ENCODE peak calls at places on chromosome 4, in eight cellular contexts. One of them, this sample, is unnamed.

GRCh38 chr4:121669163-121669550 is 27.6 kb downstream of the ANXA5 start:
- DNase-seq in activated gamma-delta T cell treated with Interleukin-2 at 50 U/mL for 16 hours: no peak
- DNase-seq in posterior cingulate gyrus: no peak
- DNase-seq in pulmonary artery endothelial cell: no peak
- DNase-seq in ACHN: no peak
- DNase-seq in nucleus accumbens: no peak
- DNase-seq in SK-N-SH: no peak
- DNase-seq in activated effector memory CD4-positive, alpha-beta T cell treated with anti-CD3 and anti-CD28 coated beads, Interleukin-2, amount 50 U/mL, for 16 hours: no peak
- DNase-seq in this sample: no peak

GRCh38 chr4:113744667-113745241 is 16.8 kb downstream of the CAMK2D start:
- DNase-seq in activated effector memory CD4-positive, alpha-beta T cell treated with anti-CD3 and anti-CD28 coated beads, Interleukin-2, amount 50 U/mL, for 16 hours: no peak
- DNase-seq in pulmonary artery endothelial cell: no peak
- DNase-seq in activated gamma-delta T cell treated with Interleukin-2 at 50 U/mL for 16 hours: no peak
- DNase-seq in posterior cingulate gyrus: no peak
- DNase-seq in SK-N-SH: no peak
- DNase-seq in nucleus accumbens: no peak
- DNase-seq in ACHN: no peak
- DNase-seq in this sample: no peak

GRCh38 chr4:168451744-168452394 is 28.4 kb downstream of the DDX60L start:
- DNase-seq in activated gamma-delta T cell treated with Interleukin-2 at 50 U/mL for 16 hours: no peak
- DNase-seq in SK-N-SH: no peak
- DNase-seq in activated effector memory CD4-positive, alpha-beta T cell treated with anti-CD3 and anti-CD28 coated beads, Interleukin-2, amount 50 U/mL, for 16 hours: no peak
- DNase-seq in posterior cingulate gyrus: no peak
- DNase-seq in ACHN: peak; percentile 76
- DNase-seq in pulmonary artery endothelial cell: no peak
- DNase-seq in nucleus accumbens: no peak
- DNase-seq in this sample: peak; percentile 68

GRCh38 chr4:61446957-61447356 is 246.8 kb downstream of the ADGRL3 start:
- DNase-seq in posterior cingulate gyrus: no peak
- DNase-seq in activated effector memory CD4-positive, alpha-beta T cell treated with anti-CD3 and anti-CD28 coated beads, Interleukin-2, amount 50 U/mL, for 16 hours: no peak
- DNase-seq in pulmonary artery endothelial cell: no peak
- DNase-seq in ACHN: no peak
- DNase-seq in SK-N-SH: no peak
- DNase-seq in activated gamma-delta T cell treated with Interleukin-2 at 50 U/mL for 16 hours: no peak
- DNase-seq in nucleus accumbens: no peak
- DNase-seq in this sample: no peak

GRCh38 chr4:148376151-148376550 is 66.1 kb downstream of the NR3C2 start:
- DNase-seq in nucleus accumbens: no peak
- DNase-seq in ACHN: no peak
- DNase-seq in posterior cingulate gyrus: no peak
- DNase-seq in SK-N-SH: peak; percentile 3
- DNase-seq in activated effector memory CD4-positive, alpha-beta T cell treated with anti-CD3 and anti-CD28 coated beads, Interleukin-2, amount 50 U/mL, for 16 hours: no peak
- DNase-seq in pulmonary artery endothelial cell: peak; percentile 77
- DNase-seq in activated gamma-delta T cell treated with Interleukin-2 at 50 U/mL for 16 hours: peak; percentile 43
- DNase-seq in this sample: peak; percentile 45

GRCh38 chr4:70634482-70634881 is 5.9 kb downstream of the ENAM start:
- DNase-seq in nucleus accumbens: no peak
- DNase-seq in pulmonary artery endothelial cell: no peak
- DNase-seq in SK-N-SH: no peak
- DNase-seq in activated gamma-delta T cell treated with Interleukin-2 at 50 U/mL for 16 hours: no peak
- DNase-seq in activated effector memory CD4-positive, alpha-beta T cell treated with anti-CD3 and anti-CD28 coated beads, Interleukin-2, amount 50 U/mL, for 16 hours: no peak
- DNase-seq in ACHN: no peak
- DNase-seq in posterior cingulate gyrus: no peak
- DNase-seq in this sample: no peak

GRCh38 chr4:140755811-140756291 is 334 bp downstream of the TBC1D9 start:
- DNase-seq in posterior cingulate gyrus: peak; percentile 83
- DNase-seq in nucleus accumbens: no peak
- DNase-seq in pulmonary artery endothelial cell: no peak
- DNase-seq in SK-N-SH: peak; percentile 81
- DNase-seq in ACHN: peak; percentile 39
- DNase-seq in activated gamma-delta T cell treated with Interleukin-2 at 50 U/mL for 16 hours: no peak
- DNase-seq in activated effector memory CD4-positive, alpha-beta T cell treated with anti-CD3 and anti-CD28 coated beads, Interleukin-2, amount 50 U/mL, for 16 hours: peak; percentile 62
- DNase-seq in this sample: no peak

GRCh38 chr4:143337600-143338287 is 1.1 kb downstream of the GAB1 start:
- DNase-seq in nucleus accumbens: peak; percentile 23
- DNase-seq in ACHN: peak; percentile 59
- DNase-seq in SK-N-SH: peak; percentile 37
- DNase-seq in activated gamma-delta T cell treated with Interleukin-2 at 50 U/mL for 16 hours: no peak
- DNase-seq in activated effector memory CD4-positive, alpha-beta T cell treated with anti-CD3 and anti-CD28 coated beads, Interleukin-2, amount 50 U/mL, for 16 hours: no peak
- DNase-seq in pulmonary artery endothelial cell: no peak
- DNase-seq in posterior cingulate gyrus: peak; percentile 89
- DNase-seq in this sample: no peak

GRCh38 chr4:55866290-55866907 is 13.0 kb downstream of the EXOC1 start:
- DNase-seq in pulmonary artery endothelial cell: peak; percentile 63
- DNase-seq in SK-N-SH: no peak
- DNase-seq in posterior cingulate gyrus: no peak
- DNase-seq in activated gamma-delta T cell treated with Interleukin-2 at 50 U/mL for 16 hours: no peak
- DNase-seq in nucleus accumbens: no peak
- DNase-seq in activated effector memory CD4-positive, alpha-beta T cell treated with anti-CD3 and anti-CD28 coated beads, Interleukin-2, amount 50 U/mL, for 16 hours: no peak
- DNase-seq in ACHN: peak; percentile 82
- DNase-seq in this sample: peak; percentile 82

GRCh38 chr4:101126044-101126443 is 221.3 kb downstream of the PPP3CA start:
- DNase-seq in SK-N-SH: no peak
- DNase-seq in pulmonary artery endothelial cell: no peak
- DNase-seq in ACHN: no peak
- DNase-seq in activated gamma-delta T cell treated with Interleukin-2 at 50 U/mL for 16 hours: no peak
- DNase-seq in activated effector memory CD4-positive, alpha-beta T cell treated with anti-CD3 and anti-CD28 coated beads, Interleukin-2, amount 50 U/mL, for 16 hours: no peak
- DNase-seq in nucleus accumbens: no peak
- DNase-seq in posterior cingulate gyrus: no peak
- DNase-seq in this sample: no peak

GRCh38 chr4:147327322-147327721 is 153.6 kb upstream of the EDNRA start:
- DNase-seq in nucleus accumbens: no peak
- DNase-seq in activated effector memory CD4-positive, alpha-beta T cell treated with anti-CD3 and anti-CD28 coated beads, Interleukin-2, amount 50 U/mL, for 16 hours: no peak
- DNase-seq in SK-N-SH: no peak
- DNase-seq in activated gamma-delta T cell treated with Interleukin-2 at 50 U/mL for 16 hours: no peak
- DNase-seq in pulmonary artery endothelial cell: no peak
- DNase-seq in posterior cingulate gyrus: no peak
- DNase-seq in ACHN: no peak
- DNase-seq in this sample: no peak

GRCh38 chr4:72418458-72418857 is 150.6 kb downstream of the ADAMTS3 start:
- DNase-seq in pulmonary artery endothelial cell: peak; percentile 66
- DNase-seq in nucleus accumbens: no peak
- DNase-seq in activated effector memory CD4-positive, alpha-beta T cell treated with anti-CD3 and anti-CD28 coated beads, Interleukin-2, amount 50 U/mL, for 16 hours: no peak
- DNase-seq in ACHN: peak; percentile 28
- DNase-seq in SK-N-SH: peak; percentile 58
- DNase-seq in posterior cingulate gyrus: peak; percentile 73
- DNase-seq in activated gamma-delta T cell treated with Interleukin-2 at 50 U/mL for 16 hours: no peak
- DNase-seq in this sample: no peak

GRCh38 chr4:81565137-81565870 is 93.6 kb upstream of the RASGEF1B start:
- DNase-seq in activated effector memory CD4-positive, alpha-beta T cell treated with anti-CD3 and anti-CD28 coated beads, Interleukin-2, amount 50 U/mL, for 16 hours: no peak
- DNase-seq in activated gamma-delta T cell treated with Interleukin-2 at 50 U/mL for 16 hours: no peak
- DNase-seq in posterior cingulate gyrus: peak; percentile 90
- DNase-seq in pulmonary artery endothelial cell: no peak
- DNase-seq in nucleus accumbens: peak; percentile 77
- DNase-seq in SK-N-SH: no peak
- DNase-seq in ACHN: no peak
- DNase-seq in this sample: no peak

GRCh38 chr4:154332681-154333421 is 158.7 kb downstream of the DCHS2 start:
- DNase-seq in activated effector memory CD4-positive, alpha-beta T cell treated with anti-CD3 and anti-CD28 coated beads, Interleukin-2, amount 50 U/mL, for 16 hours: peak; percentile 78
- DNase-seq in activated gamma-delta T cell treated with Interleukin-2 at 50 U/mL for 16 hours: peak; percentile 27
- DNase-seq in pulmonary artery endothelial cell: no peak
- DNase-seq in SK-N-SH: peak; percentile 43
- DNase-seq in nucleus accumbens: peak; percentile 61
- DNase-seq in posterior cingulate gyrus: peak; percentile 81
- DNase-seq in ACHN: no peak
- DNase-seq in this sample: no peak

GRCh38 chr4:89681219-89681618 is 155.7 kb downstream of the SNCA start:
- DNase-seq in SK-N-SH: no peak
- DNase-seq in posterior cingulate gyrus: no peak
- DNase-seq in pulmonary artery endothelial cell: no peak
- DNase-seq in nucleus accumbens: no peak
- DNase-seq in ACHN: no peak
- DNase-seq in activated effector memory CD4-positive, alpha-beta T cell treated with anti-CD3 and anti-CD28 coated beads, Interleukin-2, amount 50 U/mL, for 16 hours: no peak
- DNase-seq in activated gamma-delta T cell treated with Interleukin-2 at 50 U/mL for 16 hours: no peak
- DNase-seq in this sample: peak; percentile 48

GRCh38 chr4:4524364-4524763 is 17.5 kb downstream of the STX18 start:
- DNase-seq in SK-N-SH: no peak
- DNase-seq in activated effector memory CD4-positive, alpha-beta T cell treated with anti-CD3 and anti-CD28 coated beads, Interleukin-2, amount 50 U/mL, for 16 hours: peak; percentile 75
- DNase-seq in posterior cingulate gyrus: no peak
- DNase-seq in ACHN: peak; percentile 19
- DNase-seq in activated gamma-delta T cell treated with Interleukin-2 at 50 U/mL for 16 hours: peak; percentile 26
- DNase-seq in pulmonary artery endothelial cell: no peak
- DNase-seq in nucleus accumbens: no peak
- DNase-seq in this sample: no peak

GRCh38 chr4:88619973-88620372 is 27.7 kb downstream of the HERC3 start:
- DNase-seq in activated gamma-delta T cell treated with Interleukin-2 at 50 U/mL for 16 hours: no peak
- DNase-seq in ACHN: no peak
- DNase-seq in nucleus accumbens: no peak
- DNase-seq in SK-N-SH: no peak
- DNase-seq in pulmonary artery endothelial cell: no peak
- DNase-seq in activated effector memory CD4-positive, alpha-beta T cell treated with anti-CD3 and anti-CD28 coated beads, Interleukin-2, amount 50 U/mL, for 16 hours: no peak
- DNase-seq in posterior cingulate gyrus: no peak
- DNase-seq in this sample: no peak

GRCh38 chr4:110087116-110087708 is 111.2 kb downstream of the ELOVL6 start:
- DNase-seq in posterior cingulate gyrus: no peak
- DNase-seq in activated gamma-delta T cell treated with Interleukin-2 at 50 U/mL for 16 hours: no peak
- DNase-seq in pulmonary artery endothelial cell: peak; percentile 80
- DNase-seq in ACHN: peak; percentile 42
- DNase-seq in SK-N-SH: no peak
- DNase-seq in activated effector memory CD4-positive, alpha-beta T cell treated with anti-CD3 and anti-CD28 coated beads, Interleukin-2, amount 50 U/mL, for 16 hours: no peak
- DNase-seq in nucleus accumbens: no peak
- DNase-seq in this sample: peak; percentile 51

GRCh38 chr4:130238121-130238520 is 1142.2 kb downstream of the C4orf33 start:
- DNase-seq in pulmonary artery endothelial cell: no peak
- DNase-seq in posterior cingulate gyrus: no peak
- DNase-seq in nucleus accumbens: no peak
- DNase-seq in activated gamma-delta T cell treated with Interleukin-2 at 50 U/mL for 16 hours: no peak
- DNase-seq in SK-N-SH: no peak
- DNase-seq in activated effector memory CD4-positive, alpha-beta T cell treated with anti-CD3 and anti-CD28 coated beads, Interleukin-2, amount 50 U/mL, for 16 hours: no peak
- DNase-seq in ACHN: no peak
- DNase-seq in this sample: no peak

GRCh38 chr4:150579591-150580234 is 2.2 kb upstream of the MAB21L2 start:
- DNase-seq in activated gamma-delta T cell treated with Interleukin-2 at 50 U/mL for 16 hours: no peak
- DNase-seq in pulmonary artery endothelial cell: no peak
- DNase-seq in activated effector memory CD4-positive, alpha-beta T cell treated with anti-CD3 and anti-CD28 coated beads, Interleukin-2, amount 50 U/mL, for 16 hours: no peak
- DNase-seq in SK-N-SH: peak; percentile 57
- DNase-seq in posterior cingulate gyrus: peak; percentile 68
- DNase-seq in nucleus accumbens: no peak
- DNase-seq in ACHN: peak; percentile 58
- DNase-seq in this sample: no peak

GRCh38 chr4:168574581-168575295 is 77.9 kb downstream of the PALLD start:
- DNase-seq in activated gamma-delta T cell treated with Interleukin-2 at 50 U/mL for 16 hours: no peak
- DNase-seq in activated effector memory CD4-positive, alpha-beta T cell treated with anti-CD3 and anti-CD28 coated beads, Interleukin-2, amount 50 U/mL, for 16 hours: no peak
- DNase-seq in ACHN: no peak
- DNase-seq in pulmonary artery endothelial cell: no peak
- DNase-seq in nucleus accumbens: no peak
- DNase-seq in SK-N-SH: no peak
- DNase-seq in posterior cingulate gyrus: no peak
- DNase-seq in this sample: peak; percentile 95

GRCh38 chr4:6555519-6555918 is 19.5 kb upstream of the MAN2B2 start:
- DNase-seq in posterior cingulate gyrus: no peak
- DNase-seq in pulmonary artery endothelial cell: no peak
- DNase-seq in activated effector memory CD4-positive, alpha-beta T cell treated with anti-CD3 and anti-CD28 coated beads, Interleukin-2, amount 50 U/mL, for 16 hours: no peak
- DNase-seq in nucleus accumbens: no peak
- DNase-seq in activated gamma-delta T cell treated with Interleukin-2 at 50 U/mL for 16 hours: no peak
- DNase-seq in SK-N-SH: no peak
- DNase-seq in ACHN: no peak
- DNase-seq in this sample: no peak

GRCh38 chr4:59247032-59247431 is 1953.1 kb upstream of the ADGRL3 start:
- DNase-seq in activated gamma-delta T cell treated with Interleukin-2 at 50 U/mL for 16 hours: no peak
- DNase-seq in activated effector memory CD4-positive, alpha-beta T cell treated with anti-CD3 and anti-CD28 coated beads, Interleukin-2, amount 50 U/mL, for 16 hours: no peak
- DNase-seq in pulmonary artery endothelial cell: no peak
- DNase-seq in posterior cingulate gyrus: no peak
- DNase-seq in SK-N-SH: peak; percentile 3
- DNase-seq in ACHN: peak; percentile 27
- DNase-seq in nucleus accumbens: no peak
- DNase-seq in this sample: no peak

GRCh38 chr4:128483816-128484215 is 196.2 kb upstream of the PGRMC2 start:
- DNase-seq in nucleus accumbens: no peak
- DNase-seq in ACHN: no peak
- DNase-seq in activated effector memory CD4-positive, alpha-beta T cell treated with anti-CD3 and anti-CD28 coated beads, Interleukin-2, amount 50 U/mL, for 16 hours: no peak
- DNase-seq in posterior cingulate gyrus: no peak
- DNase-seq in activated gamma-delta T cell treated with Interleukin-2 at 50 U/mL for 16 hours: no peak
- DNase-seq in SK-N-SH: peak; percentile 44
- DNase-seq in pulmonary artery endothelial cell: no peak
- DNase-seq in this sample: no peak

GRCh38 chr4:84708406-84709135 is 125.6 kb downstream of the CDS1 start:
- DNase-seq in posterior cingulate gyrus: no peak
- DNase-seq in nucleus accumbens: no peak
- DNase-seq in SK-N-SH: no peak
- DNase-seq in activated effector memory CD4-positive, alpha-beta T cell treated with anti-CD3 and anti-CD28 coated beads, Interleukin-2, amount 50 U/mL, for 16 hours: no peak
- DNase-seq in pulmonary artery endothelial cell: no peak
- DNase-seq in activated gamma-delta T cell treated with Interleukin-2 at 50 U/mL for 16 hours: no peak
- DNase-seq in ACHN: peak; percentile 9
- DNase-seq in this sample: no peak

GRCh38 chr4:153808175-153808574 is 19.3 kb upstream of the SFRP2 start:
- DNase-seq in activated gamma-delta T cell treated with Interleukin-2 at 50 U/mL for 16 hours: no peak
- DNase-seq in nucleus accumbens: no peak
- DNase-seq in pulmonary artery endothelial cell: no peak
- DNase-seq in ACHN: no peak
- DNase-seq in SK-N-SH: no peak
- DNase-seq in activated effector memory CD4-positive, alpha-beta T cell treated with anti-CD3 and anti-CD28 coated beads, Interleukin-2, amount 50 U/mL, for 16 hours: no peak
- DNase-seq in posterior cingulate gyrus: no peak
- DNase-seq in this sample: no peak

GRCh38 chr4:39369301-39369700 is 3.1 kb upstream of the RFC1 start:
- DNase-seq in activated effector memory CD4-positive, alpha-beta T cell treated with anti-CD3 and anti-CD28 coated beads, Interleukin-2, amount 50 U/mL, for 16 hours: no peak
- DNase-seq in ACHN: no peak
- DNase-seq in posterior cingulate gyrus: no peak
- DNase-seq in pulmonary artery endothelial cell: no peak
- DNase-seq in activated gamma-delta T cell treated with Interleukin-2 at 50 U/mL for 16 hours: no peak
- DNase-seq in nucleus accumbens: no peak
- DNase-seq in SK-N-SH: no peak
- DNase-seq in this sample: no peak

GRCh38 chr4:120843840-120844527 is 78.5 kb downstream of the PRDM5 start:
- DNase-seq in pulmonary artery endothelial cell: no peak
- DNase-seq in ACHN: peak; percentile 1
- DNase-seq in activated effector memory CD4-positive, alpha-beta T cell treated with anti-CD3 and anti-CD28 coated beads, Interleukin-2, amount 50 U/mL, for 16 hours: no peak
- DNase-seq in activated gamma-delta T cell treated with Interleukin-2 at 50 U/mL for 16 hours: no peak
- DNase-seq in SK-N-SH: peak; percentile 42
- DNase-seq in nucleus accumbens: no peak
- DNase-seq in posterior cingulate gyrus: no peak
- DNase-seq in this sample: no peak

GRCh38 chr4:8414377-8414776 is 26.1 kb downstream of the ACOX3 start:
- DNase-seq in nucleus accumbens: no peak
- DNase-seq in activated gamma-delta T cell treated with Interleukin-2 at 50 U/mL for 16 hours: no peak
- DNase-seq in posterior cingulate gyrus: no peak
- DNase-seq in SK-N-SH: no peak
- DNase-seq in activated effector memory CD4-positive, alpha-beta T cell treated with anti-CD3 and anti-CD28 coated beads, Interleukin-2, amount 50 U/mL, for 16 hours: peak; percentile 83
- DNase-seq in ACHN: no peak
- DNase-seq in pulmonary artery endothelial cell: no peak
- DNase-seq in this sample: no peak

GRCh38 chr4:81566076-81566663 is 94.5 kb upstream of the RASGEF1B start:
- DNase-seq in nucleus accumbens: no peak
- DNase-seq in ACHN: no peak
- DNase-seq in activated effector memory CD4-positive, alpha-beta T cell treated with anti-CD3 and anti-CD28 coated beads, Interleukin-2, amount 50 U/mL, for 16 hours: no peak
- DNase-seq in pulmonary artery endothelial cell: no peak
- DNase-seq in activated gamma-delta T cell treated with Interleukin-2 at 50 U/mL for 16 hours: no peak
- DNase-seq in posterior cingulate gyrus: no peak
- DNase-seq in SK-N-SH: no peak
- DNase-seq in this sample: no peak

GRCh38 chr4:38905657-38906398 is 38.2 kb downstream of the FAM114A1 start:
- DNase-seq in ACHN: no peak
- DNase-seq in pulmonary artery endothelial cell: no peak
- DNase-seq in activated gamma-delta T cell treated with Interleukin-2 at 50 U/mL for 16 hours: no peak
- DNase-seq in activated effector memory CD4-positive, alpha-beta T cell treated with anti-CD3 and anti-CD28 coated beads, Interleukin-2, amount 50 U/mL, for 16 hours: no peak
- DNase-seq in posterior cingulate gyrus: no peak
- DNase-seq in nucleus accumbens: no peak
- DNase-seq in SK-N-SH: peak; percentile 52
- DNase-seq in this sample: no peak

GRCh38 chr4:164446516-164446915 is 307.4 kb upstream of the SMIM31 start:
- DNase-seq in ACHN: no peak
- DNase-seq in SK-N-SH: no peak
- DNase-seq in activated effector memory CD4-positive, alpha-beta T cell treated with anti-CD3 and anti-CD28 coated beads, Interleukin-2, amount 50 U/mL, for 16 hours: no peak
- DNase-seq in activated gamma-delta T cell treated with Interleukin-2 at 50 U/mL for 16 hours: no peak
- DNase-seq in pulmonary artery endothelial cell: no peak
- DNase-seq in posterior cingulate gyrus: no peak
- DNase-seq in nucleus accumbens: no peak
- DNase-seq in this sample: no peak

This sample was measured in HCT116.